ENCODE peak calls at places on chromosomes 2 and 18, in six cellular contexts. One of them, this sample, is unnamed.

GRCh38 chr2:150371066-150371812 is 116.2 kb downstream of the RND3 start:
- DNase-seq in A549: no peak
- DNase-seq in GM12878: no peak
- DNase-seq in endothelial cell of umbilical vein: no peak
- DNase-seq in K562: no peak
- DNase-seq in NB4: no peak
- DNase-seq in this sample: no peak

GRCh38 chr2:183070942-183071844 is 7.4 kb upstream of the DUSP19 start:
- DNase-seq in A549: peak; percentile 75
- DNase-seq in GM12878: no peak
- DNase-seq in endothelial cell of umbilical vein: peak; percentile 61
- DNase-seq in K562: peak; percentile 58
- DNase-seq in NB4: peak; percentile 25
- DNase-seq in this sample: peak; percentile 67

GRCh38 chr2:186848873-186849578 is at the start of gene ZSWIM2:
- DNase-seq in A549: peak; percentile 12
- DNase-seq in GM12878: no peak
- DNase-seq in endothelial cell of umbilical vein: peak; percentile 54
- DNase-seq in K562: peak; percentile 9
- DNase-seq in NB4: no peak
- DNase-seq in this sample: peak; percentile 19

GRCh38 chr2:28626891-28627421 is 124.7 kb upstream of the PPP1CB start:
- DNase-seq in A549: no peak
- DNase-seq in GM12878: no peak
- DNase-seq in endothelial cell of umbilical vein: no peak
- DNase-seq in K562: no peak
- DNase-seq in NB4: peak; percentile 44
- DNase-seq in this sample: no peak

GRCh38 chr2:191265311-191266170 is 20.3 kb downstream of the MYO1B start:
- DNase-seq in A549: no peak
- DNase-seq in GM12878: no peak
- DNase-seq in endothelial cell of umbilical vein: no peak
- DNase-seq in K562: no peak
- DNase-seq in NB4: no peak
- DNase-seq in this sample: no peak

GRCh38 chr2:25558262-25558661 is 115.1 kb downstream of the DTNB start:
- DNase-seq in A549: no peak
- DNase-seq in GM12878: peak; percentile 75
- DNase-seq in endothelial cell of umbilical vein: peak; percentile 79
- DNase-seq in K562: no peak
- DNase-seq in NB4: peak; percentile 91
- DNase-seq in this sample: no peak

GRCh38 chr2:69111036-69111435 is 98.1 kb downstream of the ANTXR1 start:
- DNase-seq in A549: no peak
- DNase-seq in GM12878: no peak
- DNase-seq in endothelial cell of umbilical vein: no peak
- DNase-seq in K562: no peak
- DNase-seq in NB4: no peak
- DNase-seq in this sample: no peak

GRCh38 chr2:237214281-237214680 is 128.6 kb downstream of the COPS8 start:
- DNase-seq in A549: no peak
- DNase-seq in GM12878: no peak
- DNase-seq in endothelial cell of umbilical vein: no peak
- DNase-seq in K562: no peak
- DNase-seq in NB4: no peak
- DNase-seq in this sample: no peak

GRCh38 chr2:32647180-32647651 is 19.4 kb downstream of the TTC27 start:
- DNase-seq in A549: no peak
- DNase-seq in GM12878: no peak
- DNase-seq in endothelial cell of umbilical vein: no peak
- DNase-seq in K562: no peak
- DNase-seq in NB4: peak; percentile 12
- DNase-seq in this sample: no peak

GRCh38 chr2:235106874-235107639 is 155.2 kb downstream of the SH3BP4 start:
- DNase-seq in A549: peak; percentile 82
- DNase-seq in GM12878: no peak
- DNase-seq in endothelial cell of umbilical vein: peak; percentile 70
- DNase-seq in K562: peak; percentile 29
- DNase-seq in NB4: peak; percentile 40
- DNase-seq in this sample: peak; percentile 79

GRCh38 chr2:8502316-8502715 is 179.5 kb upstream of the ID2 start:
- DNase-seq in A549: no peak
- DNase-seq in GM12878: no peak
- DNase-seq in endothelial cell of umbilical vein: no peak
- DNase-seq in K562: no peak
- DNase-seq in NB4: no peak
- DNase-seq in this sample: no peak

GRCh38 chr2:30232027-30232800 is 880 bp downstream of the LBH start:
- DNase-seq in A549: peak; percentile 75
- DNase-seq in GM12878: no peak
- DNase-seq in endothelial cell of umbilical vein: no peak
- DNase-seq in K562: peak; percentile 47
- DNase-seq in NB4: peak; percentile 45
- DNase-seq in this sample: no peak

GRCh38 chr2:212990697-212991096 is 160.7 kb downstream of the IKZF2 start:
- DNase-seq in A549: no peak
- DNase-seq in GM12878: no peak
- DNase-seq in endothelial cell of umbilical vein: no peak
- DNase-seq in K562: no peak
- DNase-seq in NB4: peak; percentile 16
- DNase-seq in this sample: peak; percentile 50

GRCh38 chr18:49178736-49179135 is 228.0 kb upstream of the SMAD7 start:
- DNase-seq in A549: peak; percentile 48
- DNase-seq in GM12878: no peak
- DNase-seq in endothelial cell of umbilical vein: peak; percentile 37
- DNase-seq in K562: peak; percentile 52
- DNase-seq in NB4: peak; percentile 25
- DNase-seq in this sample: peak; percentile 36

GRCh38 chr2:70938580-70938938 is 2.9 kb downstream of the ATP6V1B1 start:
- DNase-seq in A549: no peak
- DNase-seq in GM12878: no peak
- DNase-seq in endothelial cell of umbilical vein: no peak
- DNase-seq in K562: no peak
- DNase-seq in NB4: no peak
- DNase-seq in this sample: no peak

GRCh38 chr2:150526006-150526405 is 38.5 kb upstream of the RND3 start:
- DNase-seq in A549: no peak
- DNase-seq in GM12878: no peak
- DNase-seq in endothelial cell of umbilical vein: no peak
- DNase-seq in K562: no peak
- DNase-seq in NB4: no peak
- DNase-seq in this sample: no peak

GRCh38 chr2:162106746-162107145 is 32.7 kb upstream of the DPP4 start:
- DNase-seq in A549: no peak
- DNase-seq in GM12878: no peak
- DNase-seq in endothelial cell of umbilical vein: no peak
- DNase-seq in K562: no peak
- DNase-seq in NB4: no peak
- DNase-seq in this sample: no peak

GRCh38 chr2:40448476-40449079 is 3.3 kb downstream of the SLC8A1 start:
- DNase-seq in A549: peak; percentile 64
- DNase-seq in GM12878: no peak
- DNase-seq in endothelial cell of umbilical vein: peak; percentile 42
- DNase-seq in K562: peak; percentile 8
- DNase-seq in NB4: peak; percentile 53
- DNase-seq in this sample: peak; percentile 21

GRCh38 chr2:110858135-110858737 is 125.9 kb downstream of the ACOXL start:
- DNase-seq in A549: no peak
- DNase-seq in GM12878: peak; percentile 69
- DNase-seq in endothelial cell of umbilical vein: no peak
- DNase-seq in K562: no peak
- DNase-seq in NB4: no peak
- DNase-seq in this sample: no peak

GRCh38 chr2:197028230-197028629 is 101.7 kb upstream of the PGAP1 start:
- DNase-seq in A549: peak; percentile 71
- DNase-seq in GM12878: no peak
- DNase-seq in endothelial cell of umbilical vein: peak; percentile 80
- DNase-seq in K562: no peak
- DNase-seq in NB4: no peak
- DNase-seq in this sample: peak; percentile 72

GRCh38 chr2:227406177-227407031 is 18.7 kb upstream of the SCYGR1 start:
- DNase-seq in A549: peak; percentile 98
- DNase-seq in GM12878: no peak
- DNase-seq in endothelial cell of umbilical vein: peak; percentile 96
- DNase-seq in K562: peak; percentile 65
- DNase-seq in NB4: peak; percentile 46
- DNase-seq in this sample: peak; percentile 99

GRCh38 chr2:96730212-96730611 is 9.7 kb downstream of the LMAN2L start:
- DNase-seq in A549: no peak
- DNase-seq in GM12878: no peak
- DNase-seq in endothelial cell of umbilical vein: no peak
- DNase-seq in K562: no peak
- DNase-seq in NB4: no peak
- DNase-seq in this sample: no peak

GRCh38 chr2:69422198-69422597 is 15.0 kb downstream of the NFU1 start:
- DNase-seq in A549: no peak
- DNase-seq in GM12878: no peak
- DNase-seq in endothelial cell of umbilical vein: no peak
- DNase-seq in K562: no peak
- DNase-seq in NB4: no peak
- DNase-seq in this sample: no peak

GRCh38 chr2:159030674-159031380 is 62.4 kb downstream of the TANC1 start:
- DNase-seq in A549: peak; percentile 47
- DNase-seq in GM12878: no peak
- DNase-seq in endothelial cell of umbilical vein: peak; percentile 94
- DNase-seq in K562: peak; percentile 75
- DNase-seq in NB4: peak; percentile 8
- DNase-seq in this sample: peak; percentile 10

DNA sequence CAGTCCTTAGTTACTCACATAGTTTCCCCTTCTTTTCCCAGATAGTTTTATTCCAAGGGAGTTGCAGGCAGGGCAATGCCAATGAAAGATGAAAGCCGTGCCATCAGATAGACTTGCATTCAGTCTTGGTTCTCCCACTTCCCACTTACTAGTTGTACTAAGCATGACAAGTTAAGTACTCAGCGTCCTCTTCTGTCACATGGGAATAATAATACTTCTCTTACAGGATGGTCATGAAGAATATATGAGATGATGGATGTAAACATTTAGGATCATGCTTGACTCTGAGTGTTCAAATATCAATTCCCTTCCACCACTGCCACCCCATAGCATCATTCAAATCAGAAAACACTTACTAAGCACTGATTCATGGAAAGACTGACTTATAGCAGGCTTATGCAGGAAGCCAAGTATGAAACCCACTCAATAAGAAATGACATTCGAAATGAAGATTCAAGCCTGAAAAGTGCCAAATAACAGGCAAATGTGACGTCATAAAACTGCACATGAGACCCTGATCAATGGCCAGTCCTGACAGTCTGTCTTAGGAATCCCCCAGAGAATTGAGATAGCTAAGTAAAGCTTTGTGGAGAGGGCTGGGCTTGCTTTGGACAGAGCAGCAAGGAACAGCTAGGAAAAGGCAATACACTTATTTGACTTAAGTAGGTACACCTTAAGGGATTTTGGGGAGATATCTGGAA is 11.1 kb upstream of the EVA1A start:
- DNase-seq in A549: no peak
- DNase-seq in GM12878: no peak
- DNase-seq in endothelial cell of umbilical vein: no peak
- DNase-seq in K562: no peak
- DNase-seq in NB4: no peak
- DNase-seq in this sample: no peak
- TF ChIP-seq MYC in A549: no peak
- TF ChIP-seq MYC in GM12878: no peak
- TF ChIP-seq MYC in endothelial cell of umbilical vein: no peak
- TF ChIP-seq MYC in K562: no peak
- TF ChIP-seq MYC in NB4: no peak
- TF ChIP-seq MYC in this sample: no peak

DNA sequence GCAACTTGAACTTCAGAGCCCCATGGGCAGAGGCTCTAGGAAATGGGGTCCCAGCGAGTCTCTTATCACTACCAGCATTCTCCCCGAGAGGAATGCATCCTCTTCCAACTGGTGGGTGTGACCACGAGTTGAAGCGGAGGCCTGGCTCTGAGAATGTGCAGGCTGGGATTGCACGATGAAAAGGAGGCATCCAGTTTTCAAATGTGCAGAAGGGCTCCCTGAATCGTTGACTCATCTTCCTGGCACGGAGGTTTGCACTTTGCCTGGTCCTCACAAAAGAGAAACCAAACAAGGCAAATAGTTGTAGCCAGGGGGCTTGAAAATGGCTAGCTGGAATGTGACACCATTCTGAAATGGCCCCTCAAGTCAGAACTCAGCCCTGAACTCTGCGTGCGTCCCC is 216.7 kb downstream of the GLI2 start:
- DNase-seq in A549: no peak
- DNase-seq in GM12878: no peak
- DNase-seq in endothelial cell of umbilical vein: no peak
- DNase-seq in K562: no peak
- DNase-seq in NB4: no peak
- DNase-seq in this sample: no peak
- TF ChIP-seq MYC in A549: no peak
- TF ChIP-seq MYC in GM12878: no peak
- TF ChIP-seq MYC in endothelial cell of umbilical vein: no peak
- TF ChIP-seq MYC in K562: no peak
- TF ChIP-seq MYC in NB4: no peak
- TF ChIP-seq MYC in this sample: no peak

GRCh38 chr18:55382277-55382805 is 205.7 kb downstream of the TCF4 start:
- DNase-seq in A549: no peak
- DNase-seq in GM12878: no peak
- DNase-seq in endothelial cell of umbilical vein: no peak
- DNase-seq in K562: no peak
- DNase-seq in NB4: no peak
- DNase-seq in this sample: no peak
- TF ChIP-seq MYC in A549: no peak
- TF ChIP-seq MYC in GM12878: no peak
- TF ChIP-seq MYC in endothelial cell of umbilical vein: no peak
- TF ChIP-seq MYC in K562: no peak
- TF ChIP-seq MYC in NB4: no peak
- TF ChIP-seq MYC in this sample: no peak

GRCh38 chr18:48132993-48133674 is 202.7 kb upstream of the SMAD2 start:
- DNase-seq in A549: no peak
- DNase-seq in GM12878: no peak
- DNase-seq in endothelial cell of umbilical vein: no peak
- DNase-seq in K562: no peak
- DNase-seq in NB4: no peak
- DNase-seq in this sample: no peak
- TF ChIP-seq MYC in A549: no peak
- TF ChIP-seq MYC in GM12878: no peak
- TF ChIP-seq MYC in endothelial cell of umbilical vein: no peak
- TF ChIP-seq MYC in K562: no peak
- TF ChIP-seq MYC in NB4: no peak
- TF ChIP-seq MYC in this sample: no peak

This sample was measured in HepG2.